ENCODE peak calls at places on chromosomes 5 and 9, in ten cellular contexts. B is HCT116, F is sigmoid colon, U is K562, D is stomach, Z is spleen, K is HepG2, O is GM12878, W is upper lobe of left lung, N is H1. A is an unnamed sample.

GRCh38 chr5:96093340-96093739 is 131.7 kb upstream of the ELL2 start:
- DNase-seq in O (no peak), D (peak), F (no peak), N (no peak), B (no peak), Z (no peak), K (no peak), U (no peak), W (no peak), A (peak)

GRCh38 chr5:6545770-6546690 is 86.8 kb downstream of the NSUN2 start:
- DNase-seq in U (no peak), F (peak), B (no peak), Z (no peak), K (no peak), O (no peak), N (no peak), D (no peak), W (no peak), A (no peak)

GRCh38 chr5:178312900-178313299 is 80.3 kb upstream of the PHYKPL start:
- DNase-seq in K (no peak), O (no peak), F (peak), N (no peak), W (no peak), B (no peak), Z (peak), U (peak), D (peak), A (no peak)

GRCh38 chr5:64806537-64806936 is 37.8 kb downstream of the CWC27 start:
- DNase-seq in W (no peak), K (no peak), N (no peak), Z (no peak), D (no peak), F (no peak), B (no peak), O (no peak), U (no peak), A (no peak)

GRCh38 chr9:20884985-20885593 is 146.4 kb downstream of the HACD4 start:
- DNase-seq in F (peak), U (no peak), O (peak), K (peak), D (peak), N (peak), Z (peak), B (peak), W (no peak), A (peak)

GRCh38 chr5:138706655-138707480 is 46.4 kb upstream of the CTNNA1 start:
- DNase-seq in F (no peak), N (no peak), U (no peak), Z (no peak), B (no peak), W (no peak), O (no peak), D (no peak), K (no peak), A (no peak)

GRCh38 chr5:17314907-17315471 is 97.6 kb downstream of the BASP1 start:
- DNase-seq in W (no peak), B (no peak), Z (no peak), O (peak), U (no peak), F (no peak), K (no peak), N (no peak), D (no peak), A (no peak)

GRCh38 chr9:2261421-2262103 is 246.4 kb downstream of the SMARCA2 start:
- DNase-seq in W (no peak), D (no peak), N (no peak), U (no peak), F (no peak), K (no peak), B (peak), Z (no peak), O (no peak), A (no peak)

GRCh38 chr9:31188496-31188895 is 1195.9 kb upstream of the ACO1 start:
- DNase-seq in Z (no peak), D (no peak), U (no peak), O (no peak), W (no peak), F (no peak), N (no peak), B (no peak), K (no peak), A (no peak)

GRCh38 chr9:38075272-38075671 is 6.2 kb upstream of the SHB start:
- DNase-seq in W (peak), D (no peak), N (no peak), K (no peak), O (no peak), U (no peak), B (no peak), F (no peak), Z (no peak), A (no peak)

GRCh38 chr9:34139477-34140146 is 13.1 kb upstream of the DCAF12 start:
- DNase-seq in Z (no peak), N (no peak), B (peak), U (peak), O (no peak), D (peak), F (no peak), K (peak), W (no peak), A (no peak)

GRCh38 chr9:107819772-107820171 is 330.2 kb upstream of the KLF4 start:
- DNase-seq in Z (no peak), O (no peak), N (no peak), W (peak), B (no peak), F (no peak), K (no peak), D (peak), U (no peak), A (peak)

GRCh38 chr5:79602884-79603283 is 9.4 kb upstream of the TENT2 start:
- DNase-seq in F (no peak), K (no peak), Z (no peak), N (no peak), B (no peak), D (peak), U (peak), W (no peak), O (no peak), A (no peak)

GRCh38 chr5:132498152-132498551 is 7.6 kb upstream of the IRF1 start:
- DNase-seq in O (no peak), U (no peak), K (no peak), F (peak), N (no peak), D (peak), Z (peak), B (no peak), W (no peak), A (peak)

GRCh38 chr9:91089405-91090131 is 272.1 kb downstream of the AUH start:
- DNase-seq in N (no peak), Z (no peak), B (no peak), O (no peak), W (no peak), D (peak), U (peak), F (peak), K (peak), A (no peak)

GRCh38 chr5:31385774-31386537 is 145.9 kb downstream of the DROSHA start:
- DNase-seq in B (no peak), F (no peak), O (no peak), Z (no peak), W (no peak), K (peak), N (no peak), U (peak), D (no peak), A (no peak)

GRCh38 chr9:127358023-127358535 is 38.9 kb upstream of the SLC2A8 start:
- DNase-seq in O (no peak), Z (no peak), D (no peak), W (no peak), K (no peak), B (no peak), N (no peak), F (no peak), U (no peak), A (no peak)

GRCh38 chr9:72305102-72305546 is 59.9 kb downstream of the ZFAND5 start:
- DNase-seq in B (peak), K (peak), N (peak), O (no peak), U (peak), W (no peak), F (peak), Z (peak), D (peak), A (peak)

GRCh38 chr5:113047234-113047633 is 70.6 kb downstream of the DCP2 start:
- DNase-seq in Z (no peak), K (no peak), F (no peak), W (no peak), N (no peak), B (peak), U (peak), O (no peak), D (no peak), A (no peak)

GRCh38 chr5:128084228-128085167 is 932 bp downstream of the SLC12A2 start:
- DNase-seq in F (peak), W (peak), B (no peak), K (no peak), Z (peak), O (no peak), D (peak), U (peak), N (no peak), A (peak)

GRCh38 chr9:20729545-20729944 is 45.5 kb downstream of the FOCAD start:
- DNase-seq in B (no peak), F (no peak), W (no peak), Z (no peak), N (no peak), O (no peak), D (no peak), U (no peak), K (no peak), A (no peak)

GRCh38 chr5:174110290-174110689 is 64.8 kb downstream of the NSG2 start:
- DNase-seq in F (no peak), Z (no peak), N (no peak), B (no peak), W (no peak), K (no peak), O (no peak), D (no peak), U (no peak), A (no peak)

GRCh38 chr5:93585054-93585751 is 2.2 kb downstream of the NR2F1 start:
- DNase-seq in B (no peak), N (no peak), O (no peak), Z (no peak), K (no peak), W (peak), U (no peak), D (no peak), F (peak), A (no peak)

GRCh38 chr5:6740586-6741150 is 27.4 kb downstream of the TENT4A start:
- DNase-seq in B (no peak), F (peak), O (no peak), K (no peak), W (no peak), Z (peak), D (no peak), N (no peak), U (no peak), A (no peak)

GRCh38 chr9:136011376-136011702 is 50.2 kb upstream of the UBAC1 start:
- DNase-seq in D (no peak), N (no peak), K (no peak), Z (peak), O (no peak), B (no peak), F (peak), W (no peak), U (no peak), A (no peak)

GRCh38 chr5:9838906-9839305 is 208.8 kb upstream of the TAS2R1 start:
- DNase-seq in N (no peak), K (no peak), W (no peak), B (no peak), U (no peak), O (no peak), Z (no peak), D (no peak), F (no peak), A (no peak)

GRCh38 chr9:129174102-129174723 is 3.8 kb downstream of the IER5L start:
- DNase-seq in B (peak), N (no peak), F (peak), W (peak), Z (peak), D (peak), O (no peak), K (peak), U (peak), A (peak)

GRCh38 chr5:38809388-38810359 is 36.1 kb upstream of the OSMR start:
- DNase-seq in O (no peak), B (peak), Z (peak), N (peak), K (peak), D (peak), F (peak), W (no peak), U (peak), A (peak)
- TF ChIP-seq POLR2AphosphoS5 in O (no peak), B (no peak), Z (peak), N (no peak), K (no peak), D (no peak), F (no peak), W (peak), U (no peak), A (peak)

GRCh38 chr5:149521739-149522373 is 29.4 kb downstream of the CSNK1A1 start:
- DNase-seq in D (no peak), O (no peak), B (no peak), F (no peak), W (no peak), Z (no peak), K (no peak), U (no peak), N (no peak), A (no peak)

GRCh38 chr5:149517461-149518122 is 33.6 kb downstream of the CSNK1A1 start:
- DNase-seq in D (no peak), B (no peak), U (no peak), O (no peak), F (no peak), K (no peak), N (no peak), Z (no peak), W (no peak), A (peak)

GRCh38 chr5:149514512-149514911 is 36.7 kb downstream of the CSNK1A1 start:
- DNase-seq in Z (no peak), K (no peak), F (no peak), D (no peak), U (no peak), N (no peak), B (no peak), W (no peak), O (no peak), A (no peak)

GRCh38 chr5:149519624-149520023 is 31.6 kb downstream of the CSNK1A1 start:
- DNase-seq in F (no peak), D (no peak), B (no peak), Z (no peak), N (no peak), O (no peak), U (no peak), W (no peak), K (no peak), A (no peak)
- TF ChIP-seq POLR2A in F (no peak), D (no peak), B (no peak), Z (no peak), N (no peak), O (no peak), U (no peak), W (no peak), K (no peak), A (no peak)

GRCh38 chr5:72280655-72281069 is 39.4 kb downstream of the MRPS27 start:
- DNase-seq in D (no peak), N (no peak), O (no peak), B (peak), F (no peak), K (no peak), U (peak), W (no peak), Z (no peak), A (no peak)
- TF ChIP-seq CTCF in D (no peak), N (peak), O (peak), B (peak), F (peak), K (peak), U (peak), W (peak), Z (no peak), A (peak)

GRCh38 chr5:57492632-57493031 is 10.0 kb upstream of the ACTBL2 start:
- DNase-seq in D (no peak), U (no peak), B (no peak), Z (no peak), N (no peak), K (no peak), W (no peak), F (no peak), O (no peak), A (no peak)

GRCh38 chr5:57491369-57491965 is 8.9 kb upstream of the ACTBL2 start:
- DNase-seq in Z (no peak), D (no peak), F (no peak), B (no peak), W (no peak), K (no peak), N (no peak), O (no peak), U (peak), A (no peak)

GRCh38 chr5:57493034-57493433 is 10.4 kb upstream of the ACTBL2 start:
- DNase-seq in U (no peak), N (no peak), B (no peak), D (no peak), Z (no peak), W (no peak), K (no peak), O (no peak), F (no peak), A (no peak)

GRCh38 chr5:57486206-57486605 is 3.6 kb upstream of the ACTBL2 start:
- DNase-seq in B (no peak), D (no peak), K (no peak), W (no peak), O (no peak), F (no peak), Z (no peak), U (no peak), N (no peak), A (no peak)

DNA sequence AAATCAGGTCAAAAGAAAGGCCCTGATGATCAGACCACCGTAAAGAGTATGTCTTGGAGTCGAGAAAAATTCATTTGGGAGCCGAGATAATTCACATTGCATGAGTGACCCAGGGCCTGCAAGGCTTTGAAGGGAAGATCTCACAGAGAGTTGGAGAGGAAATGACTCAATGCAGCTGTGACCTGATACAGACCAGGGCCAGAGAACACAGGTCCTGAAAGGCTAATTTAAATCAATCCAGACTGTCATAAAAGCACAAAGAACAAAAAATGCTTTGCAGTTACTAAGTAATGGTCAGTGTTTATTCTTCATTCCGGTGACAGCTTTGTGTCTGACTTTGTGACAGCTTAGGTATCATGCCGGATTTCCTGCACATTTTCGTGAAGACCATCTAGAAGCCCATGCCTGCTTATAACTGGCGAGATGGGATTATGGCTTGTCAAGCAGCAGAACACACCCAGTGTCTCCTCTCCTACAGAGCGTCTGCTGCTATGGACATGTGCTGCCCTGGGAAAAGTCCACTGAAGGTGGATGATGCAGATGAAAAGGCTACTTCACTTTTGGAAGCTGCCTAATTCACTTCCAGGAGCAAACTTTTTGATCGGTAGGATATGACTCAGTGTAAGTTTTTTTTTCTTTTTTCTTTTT is 5.8 kb upstream of the ACTBL2 start:
- DNase-seq in U (peak), F (no peak), W (no peak), B (no peak), N (no peak), O (no peak), Z (no peak), D (no peak), K (no peak), A (no peak)
- TF ChIP-seq POLR2AphosphoS5 in U (no peak), F (no peak), W (no peak), B (no peak), N (no peak), O (no peak), Z (no peak), D (no peak), K (no peak), A (no peak)

GRCh38 chr5:172768573-172769323 is 2.2 kb downstream of the DUSP1 start:
- DNase-seq in O (no peak), Z (peak), D (peak), K (no peak), U (no peak), F (no peak), W (peak), N (no peak), B (no peak), A (no peak)
- TF ChIP-seq POLR2A in O (peak), Z (peak), D (no peak), K (no peak), U (no peak), F (peak), W (peak), N (peak), B (no peak), A (no peak)

A was measured in prostate gland.